ENCODE peak calls at places on chromosome 15, in ten cellular contexts. One of them, this sample, is unnamed.

GRCh38 chr15:82850731-82851130 is 41.3 kb downstream of the WHAMM start:
- DNase-seq in right atrium auricular region: peak; percentile 52
- DNase-seq in astrocyte: no peak
- DNase-seq in left lung: no peak
- DNase-seq in testis: no peak
- DNase-seq in BE2C: no peak
- DNase-seq in CD4-positive, alpha-beta memory T cell: no peak
- DNase-seq in HAP-1: peak; percentile 7
- DNase-seq in aorta: no peak
- DNase-seq in naive thymus-derived CD4-positive, alpha-beta T cell: no peak
- DNase-seq in this sample: no peak

GRCh38 chr15:57079446-57079845 is 161.0 kb downstream of the TCF12 start:
- DNase-seq in right atrium auricular region: no peak
- DNase-seq in astrocyte: peak; percentile 42
- DNase-seq in left lung: no peak
- DNase-seq in testis: no peak
- DNase-seq in BE2C: no peak
- DNase-seq in CD4-positive, alpha-beta memory T cell: no peak
- DNase-seq in HAP-1: no peak
- DNase-seq in aorta: no peak
- DNase-seq in naive thymus-derived CD4-positive, alpha-beta T cell: no peak
- DNase-seq in this sample: no peak

GRCh38 chr15:64938192-64938591 is 26.5 kb downstream of the ANKDD1A start:
- DNase-seq in right atrium auricular region: no peak
- DNase-seq in astrocyte: peak; percentile 68
- DNase-seq in left lung: no peak
- DNase-seq in testis: no peak
- DNase-seq in BE2C: no peak
- DNase-seq in CD4-positive, alpha-beta memory T cell: no peak
- DNase-seq in HAP-1: no peak
- DNase-seq in aorta: no peak
- DNase-seq in naive thymus-derived CD4-positive, alpha-beta T cell: no peak
- DNase-seq in this sample: peak; percentile 15

GRCh38 chr15:94100814-94101213 is 130.5 kb upstream of the MCTP2 start:
- DNase-seq in right atrium auricular region: no peak
- DNase-seq in astrocyte: no peak
- DNase-seq in left lung: no peak
- DNase-seq in testis: no peak
- DNase-seq in BE2C: no peak
- DNase-seq in CD4-positive, alpha-beta memory T cell: no peak
- DNase-seq in HAP-1: no peak
- DNase-seq in aorta: no peak
- DNase-seq in naive thymus-derived CD4-positive, alpha-beta T cell: no peak
- DNase-seq in this sample: no peak

GRCh38 chr15:36914466-36914865 is 185.9 kb downstream of the MEIS2 start:
- DNase-seq in right atrium auricular region: no peak
- DNase-seq in astrocyte: no peak
- DNase-seq in left lung: no peak
- DNase-seq in testis: peak; percentile 46
- DNase-seq in BE2C: no peak
- DNase-seq in CD4-positive, alpha-beta memory T cell: no peak
- DNase-seq in HAP-1: no peak
- DNase-seq in aorta: no peak
- DNase-seq in naive thymus-derived CD4-positive, alpha-beta T cell: no peak
- DNase-seq in this sample: no peak

GRCh38 chr15:39453500-39454073 is 127.3 kb upstream of the THBS1 start:
- DNase-seq in right atrium auricular region: no peak
- DNase-seq in astrocyte: no peak
- DNase-seq in left lung: no peak
- DNase-seq in testis: no peak
- DNase-seq in BE2C: no peak
- DNase-seq in CD4-positive, alpha-beta memory T cell: no peak
- DNase-seq in HAP-1: no peak
- DNase-seq in aorta: peak; percentile 65
- DNase-seq in naive thymus-derived CD4-positive, alpha-beta T cell: no peak
- DNase-seq in this sample: peak; percentile 54

GRCh38 chr15:78200276-78200930 is 34.0 kb downstream of the ACSBG1 start:
- DNase-seq in right atrium auricular region: no peak
- DNase-seq in astrocyte: no peak
- DNase-seq in left lung: no peak
- DNase-seq in testis: peak; percentile 11
- DNase-seq in BE2C: no peak
- DNase-seq in CD4-positive, alpha-beta memory T cell: no peak
- DNase-seq in HAP-1: peak; percentile 7
- DNase-seq in aorta: no peak
- DNase-seq in naive thymus-derived CD4-positive, alpha-beta T cell: peak; percentile 13
- DNase-seq in this sample: peak; percentile 8

GRCh38 chr15:33243393-33243792 is 48.9 kb upstream of the FMN1 start:
- DNase-seq in right atrium auricular region: no peak
- DNase-seq in astrocyte: peak; percentile 43
- DNase-seq in left lung: no peak
- DNase-seq in testis: no peak
- DNase-seq in BE2C: no peak
- DNase-seq in CD4-positive, alpha-beta memory T cell: no peak
- DNase-seq in HAP-1: no peak
- DNase-seq in aorta: no peak
- DNase-seq in naive thymus-derived CD4-positive, alpha-beta T cell: no peak
- DNase-seq in this sample: no peak

GRCh38 chr15:48370460-48370859 is 39.2 kb downstream of the DUT start:
- DNase-seq in right atrium auricular region: no peak
- DNase-seq in astrocyte: peak; percentile 95
- DNase-seq in left lung: no peak
- DNase-seq in testis: no peak
- DNase-seq in BE2C: no peak
- DNase-seq in CD4-positive, alpha-beta memory T cell: no peak
- DNase-seq in HAP-1: no peak
- DNase-seq in aorta: no peak
- DNase-seq in naive thymus-derived CD4-positive, alpha-beta T cell: no peak
- DNase-seq in this sample: no peak

GRCh38 chr15:86040360-86041095 is 39.1 kb upstream of the AGBL1 start:
- DNase-seq in right atrium auricular region: no peak
- DNase-seq in astrocyte: no peak
- DNase-seq in left lung: no peak
- DNase-seq in testis: no peak
- DNase-seq in BE2C: no peak
- DNase-seq in CD4-positive, alpha-beta memory T cell: no peak
- DNase-seq in HAP-1: no peak
- DNase-seq in aorta: no peak
- DNase-seq in naive thymus-derived CD4-positive, alpha-beta T cell: no peak
- DNase-seq in this sample: no peak

DNA sequence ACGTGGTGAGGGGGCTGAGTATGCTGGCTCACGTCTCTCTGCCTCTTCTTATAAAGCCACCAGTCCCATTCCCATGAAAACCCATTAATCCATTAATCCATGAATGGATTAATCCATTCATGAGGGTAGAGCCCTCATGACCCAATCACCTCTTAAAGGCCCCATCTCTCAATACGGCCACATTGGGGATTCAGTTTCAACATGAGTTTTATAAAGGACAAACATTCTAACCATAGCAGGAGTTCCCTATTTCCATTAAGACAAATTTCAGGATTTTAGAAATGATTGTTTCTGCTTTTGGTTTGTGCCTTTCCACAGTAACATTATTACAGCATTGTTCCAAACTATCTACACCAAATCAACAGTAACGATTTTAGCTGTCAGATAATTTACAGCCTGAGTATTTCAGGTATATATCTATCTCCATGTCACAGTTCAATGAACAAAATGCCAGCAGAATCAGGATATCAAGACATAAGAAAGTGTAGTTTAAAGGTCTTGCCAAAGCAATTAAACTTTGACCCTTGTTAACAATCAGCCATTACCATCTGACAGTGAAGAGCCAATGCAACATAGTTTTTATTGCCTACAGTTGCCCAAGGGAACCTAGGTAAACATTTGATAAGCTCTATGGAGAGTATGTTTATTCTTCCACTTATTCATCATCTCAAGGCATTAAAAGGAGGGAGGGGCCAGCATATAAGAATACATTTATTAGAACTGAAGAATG is 3.8 kb downstream of the TSPAN3 start:
- DNase-seq in right atrium auricular region: no peak
- DNase-seq in astrocyte: no peak
- DNase-seq in left lung: no peak
- DNase-seq in testis: no peak
- DNase-seq in BE2C: no peak
- DNase-seq in CD4-positive, alpha-beta memory T cell: no peak
- DNase-seq in HAP-1: no peak
- DNase-seq in aorta: no peak
- DNase-seq in naive thymus-derived CD4-positive, alpha-beta T cell: no peak
- DNase-seq in this sample: no peak
- H3K4me1 ChIP-seq in right atrium auricular region: peaks cover 51% of the 10 kb centered on the region
- H3K4me1 ChIP-seq in astrocyte: peaks cover 25% of the 10 kb centered on the region
- H3K4me1 ChIP-seq in left lung: peaks cover 48% of the 10 kb centered on the region
- H3K4me1 ChIP-seq in testis: peaks cover 17% of the 10 kb centered on the region
- H3K4me1 ChIP-seq in BE2C: peaks cover 8% of the 10 kb centered on the region
- H3K4me1 ChIP-seq in CD4-positive, alpha-beta memory T cell: peaks cover 14% of the 10 kb centered on the region
- H3K4me1 ChIP-seq in HAP-1: peaks cover 47% of the 10 kb centered on the region
- H3K4me1 ChIP-seq in aorta: peaks cover 6% of the 10 kb centered on the region
- H3K4me1 ChIP-seq in naive thymus-derived CD4-positive, alpha-beta T cell: peaks cover 5% of the 10 kb centered on the region
- H3K4me1 ChIP-seq in this sample: peaks cover 68% of the 10 kb centered on the region

DNA sequence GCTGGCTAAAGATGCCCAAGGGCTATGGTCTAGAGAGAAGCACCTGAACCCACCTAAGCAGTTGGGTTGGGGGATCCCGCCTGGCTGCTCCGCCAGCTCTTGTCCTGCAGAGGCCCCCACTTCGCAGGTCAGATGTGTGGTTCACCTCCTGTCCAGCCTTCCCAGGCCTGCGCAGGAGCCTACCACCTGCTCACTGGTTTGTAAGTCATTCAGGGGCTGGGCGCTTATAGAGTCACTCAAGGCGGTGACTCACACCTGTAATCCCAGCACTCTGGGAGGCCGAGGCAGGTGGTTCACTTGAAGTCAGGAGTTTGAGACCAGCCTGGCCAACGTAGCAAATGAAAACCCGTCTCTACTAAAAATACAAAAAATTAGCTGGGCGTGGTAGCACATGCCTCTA is 3.9 kb upstream of the FURIN start:
- DNase-seq in right atrium auricular region: no peak
- DNase-seq in astrocyte: no peak
- DNase-seq in left lung: no peak
- DNase-seq in testis: no peak
- DNase-seq in BE2C: no peak
- DNase-seq in CD4-positive, alpha-beta memory T cell: no peak
- DNase-seq in HAP-1: no peak
- DNase-seq in aorta: no peak
- DNase-seq in naive thymus-derived CD4-positive, alpha-beta T cell: no peak
- DNase-seq in this sample: no peak
- H3K4me1 ChIP-seq in right atrium auricular region: peaks cover 40% of the 10 kb centered on the region
- H3K4me1 ChIP-seq in astrocyte: peaks cover 13% of the 10 kb centered on the region
- H3K4me1 ChIP-seq in left lung: peaks cover 13% of the 10 kb centered on the region
- H3K4me1 ChIP-seq in testis: peaks cover 5% of the 10 kb centered on the region
- H3K4me1 ChIP-seq in BE2C: no peaks in the 10 kb centered on the region
- H3K4me1 ChIP-seq in CD4-positive, alpha-beta memory T cell: peaks cover 8% of the 10 kb centered on the region
- H3K4me1 ChIP-seq in HAP-1: peaks cover 16% of the 10 kb centered on the region
- H3K4me1 ChIP-seq in aorta: no peaks in the 10 kb centered on the region
- H3K4me1 ChIP-seq in naive thymus-derived CD4-positive, alpha-beta T cell: peaks cover 2% of the 10 kb centered on the region
- H3K4me1 ChIP-seq in this sample: peaks cover 63% of the 10 kb centered on the region

GRCh38 chr15:98733098-98733497 is 84.8 kb downstream of the IGF1R start:
- DNase-seq in right atrium auricular region: no peak
- DNase-seq in astrocyte: no peak
- DNase-seq in left lung: no peak
- DNase-seq in testis: no peak
- DNase-seq in BE2C: no peak
- DNase-seq in CD4-positive, alpha-beta memory T cell: no peak
- DNase-seq in HAP-1: no peak
- DNase-seq in aorta: no peak
- DNase-seq in naive thymus-derived CD4-positive, alpha-beta T cell: no peak
- DNase-seq in this sample: no peak
- H3K4me1 ChIP-seq in right atrium auricular region: peaks cover 88% of the 10 kb centered on the region
- H3K4me1 ChIP-seq in astrocyte: peaks cover 18% of the 10 kb centered on the region
- H3K4me1 ChIP-seq in left lung: peaks cover 14% of the 10 kb centered on the region
- H3K4me1 ChIP-seq in testis: peaks cover 35% of the 10 kb centered on the region
- H3K4me1 ChIP-seq in BE2C: peaks cover 80% of the 10 kb centered on the region
- H3K4me1 ChIP-seq in CD4-positive, alpha-beta memory T cell: no peaks in the 10 kb centered on the region
- H3K4me1 ChIP-seq in HAP-1: peaks cover 18% of the 10 kb centered on the region
- H3K4me1 ChIP-seq in aorta: peaks cover 21% of the 10 kb centered on the region
- H3K4me1 ChIP-seq in naive thymus-derived CD4-positive, alpha-beta T cell: no peaks in the 10 kb centered on the region
- H3K4me1 ChIP-seq in this sample: peaks cover 69% of the 10 kb centered on the region

GRCh38 chr15:90418627-90419026 is 30.6 kb downstream of the IQGAP1 start:
- DNase-seq in right atrium auricular region: no peak
- DNase-seq in astrocyte: no peak
- DNase-seq in left lung: no peak
- DNase-seq in testis: no peak
- DNase-seq in BE2C: no peak
- DNase-seq in CD4-positive, alpha-beta memory T cell: no peak
- DNase-seq in HAP-1: no peak
- DNase-seq in aorta: no peak
- DNase-seq in naive thymus-derived CD4-positive, alpha-beta T cell: no peak
- DNase-seq in this sample: no peak

GRCh38 chr15:90413411-90414379 is 25.7 kb downstream of the IQGAP1 start:
- DNase-seq in right atrium auricular region: no peak
- DNase-seq in astrocyte: peak; percentile 58
- DNase-seq in left lung: no peak
- DNase-seq in testis: no peak
- DNase-seq in BE2C: no peak
- DNase-seq in CD4-positive, alpha-beta memory T cell: no peak
- DNase-seq in HAP-1: no peak
- DNase-seq in aorta: peak; percentile 66
- DNase-seq in naive thymus-derived CD4-positive, alpha-beta T cell: no peak
- DNase-seq in this sample: no peak

GRCh38 chr15:90411176-90411575 is 23.1 kb downstream of the IQGAP1 start:
- DNase-seq in right atrium auricular region: no peak
- DNase-seq in astrocyte: no peak
- DNase-seq in left lung: no peak
- DNase-seq in testis: no peak
- DNase-seq in BE2C: no peak
- DNase-seq in CD4-positive, alpha-beta memory T cell: no peak
- DNase-seq in HAP-1: no peak
- DNase-seq in aorta: no peak
- DNase-seq in naive thymus-derived CD4-positive, alpha-beta T cell: no peak
- DNase-seq in this sample: no peak

GRCh38 chr15:90412356-90413194 is 24.5 kb downstream of the IQGAP1 start:
- DNase-seq in right atrium auricular region: peak; percentile 71
- DNase-seq in astrocyte: peak; percentile 89
- DNase-seq in left lung: no peak
- DNase-seq in testis: no peak
- DNase-seq in BE2C: no peak
- DNase-seq in CD4-positive, alpha-beta memory T cell: peak; percentile 32
- DNase-seq in HAP-1: no peak
- DNase-seq in aorta: peak; percentile 61
- DNase-seq in naive thymus-derived CD4-positive, alpha-beta T cell: no peak
- DNase-seq in this sample: peak; percentile 73

DNA sequence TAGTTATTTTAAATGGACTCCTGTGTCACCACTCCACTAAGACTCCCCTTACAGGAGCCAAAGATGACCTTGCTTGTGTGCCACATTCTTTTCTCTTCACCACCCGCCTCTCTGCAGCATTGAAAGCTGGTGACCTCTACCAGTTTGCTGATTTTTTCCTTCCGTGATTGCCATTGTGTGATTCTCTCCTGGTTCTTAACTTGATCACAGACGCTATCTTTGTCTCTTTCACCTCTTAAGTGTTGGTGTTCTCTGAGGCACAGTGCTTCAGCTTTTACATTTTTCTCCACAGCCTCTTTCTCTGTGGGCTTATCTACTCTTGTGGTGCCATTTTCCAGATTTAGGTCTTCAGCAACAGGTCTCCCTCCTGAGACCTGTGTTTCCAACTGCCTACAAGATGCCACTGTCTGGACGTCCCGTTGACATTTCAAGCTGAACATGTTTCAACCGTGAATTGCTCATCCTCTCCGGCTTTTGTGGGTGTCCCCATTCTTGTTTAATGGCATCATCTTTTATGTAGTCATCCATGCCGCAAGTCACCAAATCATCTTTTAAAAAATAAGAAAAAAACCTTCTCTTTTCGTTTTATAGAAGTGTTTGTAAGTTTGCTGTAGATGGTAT is 26.5 kb downstream of the IQGAP1 start:
- DNase-seq in right atrium auricular region: no peak
- DNase-seq in astrocyte: peak; percentile 90
- DNase-seq in left lung: no peak
- DNase-seq in testis: no peak
- DNase-seq in BE2C: no peak
- DNase-seq in CD4-positive, alpha-beta memory T cell: peak; percentile 35
- DNase-seq in HAP-1: no peak
- DNase-seq in aorta: no peak
- DNase-seq in naive thymus-derived CD4-positive, alpha-beta T cell: peak; percentile 37
- DNase-seq in this sample: no peak
- H3K4me1 ChIP-seq in right atrium auricular region: peaks cover 53% of the 10 kb centered on the region
- H3K4me1 ChIP-seq in astrocyte: peaks cover 39% of the 10 kb centered on the region
- H3K4me1 ChIP-seq in left lung: peaks cover 44% of the 10 kb centered on the region
- H3K4me1 ChIP-seq in testis: peaks cover 5% of the 10 kb centered on the region
- H3K4me1 ChIP-seq in BE2C: no peaks in the 10 kb centered on the region
- H3K4me1 ChIP-seq in CD4-positive, alpha-beta memory T cell: peaks cover 63% of the 10 kb centered on the region
- H3K4me1 ChIP-seq in HAP-1: peaks cover 30% of the 10 kb centered on the region
- H3K4me1 ChIP-seq in aorta: peaks cover 20% of the 10 kb centered on the region
- H3K4me1 ChIP-seq in naive thymus-derived CD4-positive, alpha-beta T cell: peaks cover 42% of the 10 kb centered on the region
- H3K4me1 ChIP-seq in this sample: peaks cover 48% of the 10 kb centered on the region